ENCODE peak calls at places on chromosomes 3 and 15, in four cellular contexts. I is WTC11, N is A549, Y is HepG2. W is an unnamed sample.
A peak's percentile ranks its signal among the peaks of the same experiment; 100 is the strongest.

GRCh38 chr3:170222647-170223541 is 670 bp downstream of the PRKCI start:
- DNase-seq in I (peak; percentile 61), N (peak; percentile 69), Y (peak; percentile 12), W (peak; percentile 67)

GRCh38 chr15:57017024-57017423 is 98.6 kb downstream of the TCF12 start:
- DNase-seq in I (no peak), N (no peak), Y (peak; percentile 15), W (no peak)

GRCh38 chr15:38714309-38715072 is 149.9 kb upstream of the RASGRP1 start:
- DNase-seq in I (no peak), N (no peak), Y (no peak), W (no peak)

GRCh38 chr3:37093481-37093880 is 80.9 kb downstream of the LRRFIP2 start:
- DNase-seq in I (no peak), N (no peak), Y (no peak), W (no peak)

GRCh38 chr3:28901029-28901428 is 379.8 kb upstream of the RBMS3 start:
- DNase-seq in I (no peak), N (no peak), Y (no peak), W (no peak)

GRCh38 chr15:51281368-51281967 is 56.9 kb downstream of the CYP19A1 start:
- DNase-seq in I (peak; percentile 80), N (peak; percentile 60), Y (peak; percentile 44), W (peak; percentile 57)

GRCh38 chr3:72655758-72656157 is 192.5 kb downstream of the SHQ1 start:
- DNase-seq in I (peak; percentile 72), N (no peak), Y (no peak), W (peak; percentile 32)

GRCh38 chr3:117632191-117632590 is 922.6 kb downstream of the TUSC7 start:
- DNase-seq in I (no peak), N (no peak), Y (no peak), W (no peak)

GRCh38 chr3:168878655-168879054 is 782.9 kb upstream of the GOLIM4 start:
- DNase-seq in I (no peak), N (no peak), Y (no peak), W (no peak)

GRCh38 chr3:168872811-168873210 is 777.1 kb upstream of the GOLIM4 start:
- DNase-seq in I (no peak), N (no peak), Y (no peak), W (no peak)

GRCh38 chr3:168877899-168878298 is 782.2 kb upstream of the GOLIM4 start:
- DNase-seq in I (no peak), N (no peak), Y (no peak), W (no peak)

GRCh38 chr3:168881804-168882203 is 781.7 kb downstream of the MECOM start:
- DNase-seq in I (no peak), N (no peak), Y (no peak), W (no peak)

DNA sequence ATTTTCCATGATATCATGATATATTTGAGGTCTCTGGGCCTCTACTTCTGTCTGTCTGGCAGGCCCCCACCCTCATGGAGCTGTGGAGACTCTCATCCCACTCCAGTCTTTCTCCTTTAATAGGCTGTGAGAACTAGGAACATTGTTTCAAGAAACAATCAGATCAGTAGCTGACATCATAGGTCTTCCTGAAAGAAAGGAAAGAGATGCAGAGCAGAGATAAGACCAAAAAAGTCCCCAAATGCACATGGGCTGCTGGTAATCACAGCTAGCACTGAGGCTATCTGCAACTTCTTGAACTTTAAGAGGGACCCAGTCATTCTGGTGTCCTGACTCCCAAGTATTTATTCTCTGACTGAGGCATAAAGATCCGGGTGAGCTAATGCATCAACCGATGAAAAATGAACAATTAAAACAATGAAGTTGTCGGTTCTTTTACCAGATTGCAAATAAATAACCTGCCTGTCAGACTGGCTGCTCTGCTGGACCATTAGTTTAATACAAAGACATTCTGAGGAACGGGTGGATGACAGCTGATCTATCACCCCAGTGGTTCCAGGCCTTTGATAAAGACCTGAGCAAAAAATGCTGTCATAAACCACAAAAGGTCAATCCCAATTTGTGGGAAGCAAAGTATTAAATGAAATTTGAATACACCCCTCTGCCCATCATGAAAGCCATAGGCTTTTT is 780.8 kb upstream of the GOLIM4 start:
- DNase-seq in I (no peak), N (no peak), Y (no peak), W (no peak)
- TF ChIP-seq HMGXB4 in I (no peak), N (no peak), Y (no peak), W (no peak)

DNA sequence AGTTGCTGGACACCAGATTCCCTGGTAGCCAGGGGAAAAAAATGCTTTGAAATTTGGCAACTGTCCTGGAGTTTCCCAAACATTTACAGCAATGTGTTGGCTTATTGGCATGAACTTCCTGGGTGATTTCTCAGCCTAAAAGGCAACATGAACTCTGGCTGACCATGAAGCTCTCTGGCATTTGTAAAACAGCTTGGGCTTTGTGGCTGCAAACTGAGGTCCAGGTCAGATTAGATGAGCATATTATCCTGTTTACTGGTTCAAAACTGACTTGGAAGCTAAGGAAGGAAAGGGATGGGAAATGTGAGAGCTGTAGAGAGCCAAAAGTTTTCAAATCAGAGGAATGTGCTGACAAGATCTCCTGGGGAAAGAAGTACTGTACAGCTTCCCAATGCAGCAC is 139.0 kb downstream of the P3H2 start:
- DNase-seq in I (no peak), N (no peak), Y (no peak), W (no peak)
- TF ChIP-seq HMGXB4 in I (no peak), N (no peak), Y (no peak), W (no peak)

GRCh38 chr3:177978948-177979347 is 557.3 kb upstream of the KCNMB2 start:
- DNase-seq in I (no peak), N (no peak), Y (no peak), W (no peak)

GRCh38 chr3:177981576-177981975 is 554.7 kb upstream of the KCNMB2 start:
- DNase-seq in I (no peak), N (no peak), Y (no peak), W (no peak)

GRCh38 chr3:177979684-177980083 is 556.6 kb upstream of the KCNMB2 start:
- DNase-seq in I (no peak), N (no peak), Y (no peak), W (no peak)

GRCh38 chr3:177983341-177983740 is 552.9 kb upstream of the KCNMB2 start:
- DNase-seq in I (no peak), N (no peak), Y (no peak), W (no peak)

GRCh38 chr3:177982034-177982433 is 554.2 kb upstream of the KCNMB2 start:
- DNase-seq in I (no peak), N (no peak), Y (no peak), W (no peak)
- TF ChIP-seq HMGXB4 in I (no peak), N (no peak), Y (no peak), W (no peak)

GRCh38 chr3:184772667-184773272 is 39.2 kb upstream of the VPS8 start:
- DNase-seq in I (no peak), N (no peak), Y (no peak), W (no peak)

GRCh38 chr3:184773341-184774186 is 38.4 kb upstream of the VPS8 start:
- DNase-seq in I (no peak), N (no peak), Y (no peak), W (no peak)

GRCh38 chr3:184770541-184770940 is 41.4 kb upstream of the VPS8 start:
- DNase-seq in I (no peak), N (no peak), Y (no peak), W (no peak)

GRCh38 chr3:184771158-184771730 is 40.7 kb upstream of the VPS8 start:
- DNase-seq in I (no peak), N (no peak), Y (no peak), W (no peak)

GRCh38 chr3:184771748-184772147 is 40.2 kb upstream of the VPS8 start:
- DNase-seq in I (no peak), N (no peak), Y (no peak), W (no peak)
- TF ChIP-seq HMGXB4 in I (no peak), N (no peak), Y (no peak), W (no peak)

DNA sequence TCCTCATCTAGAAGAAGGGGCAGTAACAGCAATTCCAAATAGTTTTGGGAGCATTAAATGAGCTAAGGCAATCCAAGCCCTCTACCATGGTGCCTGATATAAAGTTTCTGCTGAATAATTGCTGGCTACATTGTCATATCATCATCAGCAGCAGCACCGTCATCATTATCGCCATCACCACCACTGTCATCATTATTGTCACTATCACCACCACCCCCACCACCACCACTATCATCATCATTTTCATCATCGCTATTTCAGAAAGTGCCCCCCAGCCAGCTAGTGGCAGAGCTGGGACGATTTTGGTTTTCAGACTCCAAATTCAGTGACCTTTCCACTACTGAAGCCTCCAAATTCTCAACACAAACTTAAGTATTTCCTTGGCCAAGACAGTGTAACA is 15.0 kb downstream of the XCR1 start:
- DNase-seq in I (no peak), N (no peak), Y (no peak), W (no peak)
- TF ChIP-seq HMGXB4 in I (no peak), N (no peak), Y (no peak), W (no peak)

GRCh38 chr3:131655076-131655685 is 152.4 kb upstream of the MRPL3 start:
- DNase-seq in I (no peak), N (no peak), Y (no peak), W (no peak)

GRCh38 chr3:131658771-131659170 is 156.0 kb upstream of the MRPL3 start:
- DNase-seq in I (no peak), N (no peak), Y (no peak), W (no peak)

DNA sequence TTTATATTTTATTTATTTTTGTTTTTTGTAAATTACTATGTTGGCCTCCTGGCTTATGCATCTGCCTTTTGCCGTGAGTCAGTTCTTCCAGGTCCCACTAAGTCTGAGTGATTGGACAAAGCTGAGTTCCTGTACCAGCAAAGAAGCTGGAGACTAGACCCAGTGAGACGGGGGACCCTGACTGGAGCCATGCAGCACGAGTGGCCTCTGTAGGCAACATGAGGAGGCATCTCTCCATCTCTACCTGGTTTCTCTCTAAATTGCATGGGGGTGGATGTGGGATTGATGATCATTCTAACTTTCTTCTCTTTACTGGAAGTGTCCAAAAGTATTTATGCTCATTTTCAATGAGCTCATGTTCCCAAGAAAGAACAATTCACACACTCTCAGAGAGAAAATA is 155.3 kb upstream of the MRPL3 start:
- DNase-seq in I (no peak), N (no peak), Y (peak; percentile 4), W (peak; percentile 9)
- TF ChIP-seq HMGXB4 in I (no peak), N (no peak), Y (no peak), W (no peak)